ENCODE peak calls at places on chromosomes 5 and 9, in seven cellular contexts. Q is brain microvascular endothelial cell, L is sigmoid colon, E is fibroblast of pulmonary artery, D is transverse colon, N is spleen, X is endothelial cell. U is an unnamed sample.

GRCh38 chr9:93184439-93185221 is 691 bp downstream of the WNK2 start:
- DNase-seq in Q (no peak), L (no peak), E (no peak), D (peak), N (no peak), X (peak), U (no peak)

GRCh38 chr5:143010335-143010734 is 240.2 kb downstream of the ARHGAP26 start:
- DNase-seq in Q (no peak), L (no peak), E (no peak), D (no peak), N (no peak), X (no peak), U (no peak)

GRCh38 chr9:115115924-115116323 is 2.0 kb downstream of the TNC start:
- DNase-seq in Q (peak), L (no peak), E (peak), D (no peak), N (no peak), X (no peak), U (no peak)

GRCh38 chr9:134435527-134436355 is 109.5 kb downstream of the RXRA start:
- DNase-seq in Q (no peak), L (no peak), E (no peak), D (no peak), N (no peak), X (no peak), U (no peak)

GRCh38 chr5:109411627-109412026 is 1.9 kb upstream of the PJA2 start:
- DNase-seq in Q (peak), L (no peak), E (peak), D (no peak), N (no peak), X (no peak), U (peak)

GRCh38 chr5:107526263-107526937 is 144.3 kb downstream of the EFNA5 start:
- DNase-seq in Q (peak), L (no peak), E (no peak), D (no peak), N (no peak), X (no peak), U (no peak)

GRCh38 chr5:141495456-141495811 is 6.6 kb downstream of the PCDHGC5 start:
- DNase-seq in Q (no peak), L (peak), E (no peak), D (no peak), N (no peak), X (no peak), U (no peak)

GRCh38 chr5:68252678-68253520 is 37.3 kb downstream of the PIK3R1 start:
- DNase-seq in Q (peak), L (peak), E (peak), D (peak), N (peak), X (peak), U (no peak)

GRCh38 chr5:180072256-180072548 is 643 bp upstream of the RNF130 start:
- DNase-seq in Q (no peak), L (no peak), E (no peak), D (no peak), N (no peak), X (no peak), U (no peak)

GRCh38 chr9:134067904-134068741 is at the start of gene BRD3:
- DNase-seq in Q (peak), L (peak), E (peak), D (peak), N (peak), X (peak), U (peak)

GRCh38 chr5:116009806-116010205 is 22.5 kb upstream of the ARL14EPL start:
- DNase-seq in Q (no peak), L (no peak), E (peak), D (no peak), N (no peak), X (no peak), U (no peak)

GRCh38 chr9:127567898-127568617 is 44.0 kb upstream of the STXBP1 start:
- DNase-seq in Q (no peak), L (no peak), E (no peak), D (peak), N (peak), X (peak), U (no peak)

GRCh38 chr5:160007610-160008009 is 1.3 kb upstream of the TTC1 start:
- DNase-seq in Q (no peak), L (no peak), E (no peak), D (no peak), N (no peak), X (no peak), U (no peak)

GRCh38 chr5:59001154-59001553 is 418.3 kb downstream of the RAB3C start:
- DNase-seq in Q (no peak), L (no peak), E (no peak), D (no peak), N (no peak), X (no peak), U (peak)

GRCh38 chr9:35431467-35431866 is 58.4 kb upstream of the RUSC2 start:
- DNase-seq in Q (no peak), L (no peak), E (no peak), D (no peak), N (no peak), X (no peak), U (no peak)

GRCh38 chr5:620152-620551 is 8.0 kb downstream of the CEP72 start:
- DNase-seq in Q (no peak), L (peak), E (no peak), D (no peak), N (peak), X (no peak), U (no peak)

GRCh38 chr5:133364916-133365315 is 247.4 kb downstream of the FSTL4 start:
- DNase-seq in Q (no peak), L (no peak), E (no peak), D (no peak), N (no peak), X (no peak), U (no peak)

GRCh38 chr5:148697177-148697820 is 43.0 kb upstream of the HTR4 start:
- DNase-seq in Q (peak), L (peak), E (peak), D (no peak), N (no peak), X (no peak), U (peak)

GRCh38 chr5:15116996-15117395 is 245.4 kb upstream of the ANKH start:
- DNase-seq in Q (no peak), L (no peak), E (no peak), D (no peak), N (no peak), X (no peak), U (no peak)

GRCh38 chr5:34031117-34031516 is 11.9 kb downstream of the C1QTNF3 start:
- DNase-seq in Q (no peak), L (no peak), E (no peak), D (no peak), N (no peak), X (no peak), U (no peak)

GRCh38 chr5:34028349-34028748 is 14.7 kb downstream of the C1QTNF3 start:
- DNase-seq in Q (no peak), L (no peak), E (no peak), D (no peak), N (no peak), X (no peak), U (no peak)

GRCh38 chr5:34022131-34022705 is 14.4 kb upstream of the AMACR start:
- DNase-seq in Q (peak), L (no peak), E (peak), D (no peak), N (no peak), X (no peak), U (no peak)

GRCh38 chr5:34030058-34030457 is 13.0 kb downstream of the C1QTNF3 start:
- DNase-seq in Q (no peak), L (no peak), E (no peak), D (no peak), N (no peak), X (no peak), U (no peak)

DNA sequence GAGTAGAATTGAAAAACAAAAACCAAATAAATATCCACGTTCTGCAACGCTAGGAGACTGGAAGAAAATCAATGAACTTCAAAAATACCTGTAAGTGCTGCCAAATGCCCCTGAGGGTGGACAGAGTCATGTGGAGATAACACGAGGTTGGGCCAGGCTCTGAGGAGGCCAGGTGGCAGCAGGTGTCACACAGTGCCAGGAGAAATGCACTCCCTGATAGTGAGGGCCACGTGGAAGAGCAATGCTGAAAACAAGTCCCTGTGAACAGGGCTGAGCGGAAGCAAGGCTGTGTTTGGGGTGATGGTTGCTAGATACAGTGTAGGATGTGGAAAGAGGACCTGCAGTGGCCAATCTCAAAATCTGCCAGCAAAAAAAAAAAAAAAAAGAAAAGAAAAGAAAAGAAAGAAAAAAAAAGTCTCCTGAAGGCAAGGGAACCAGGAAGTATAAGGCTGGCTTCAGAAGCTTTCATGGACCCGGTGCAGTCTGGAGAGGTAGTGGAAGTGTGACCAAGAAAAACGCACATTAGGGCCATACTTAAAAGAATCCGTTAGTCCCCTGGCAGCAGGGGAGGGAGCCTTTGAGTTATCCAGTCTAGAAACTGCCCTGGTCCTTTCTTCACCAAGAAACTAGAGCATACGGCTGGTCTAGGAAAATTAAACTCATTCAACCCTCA is 16.8 kb downstream of the C1QTNF3 start:
- DNase-seq in Q (no peak), L (no peak), E (no peak), D (no peak), N (no peak), X (no peak), U (no peak)
- TF ChIP-seq CTCF in Q (no peak), L (no peak), E (no peak), D (no peak), N (no peak), X (no peak), U (no peak)

DNA sequence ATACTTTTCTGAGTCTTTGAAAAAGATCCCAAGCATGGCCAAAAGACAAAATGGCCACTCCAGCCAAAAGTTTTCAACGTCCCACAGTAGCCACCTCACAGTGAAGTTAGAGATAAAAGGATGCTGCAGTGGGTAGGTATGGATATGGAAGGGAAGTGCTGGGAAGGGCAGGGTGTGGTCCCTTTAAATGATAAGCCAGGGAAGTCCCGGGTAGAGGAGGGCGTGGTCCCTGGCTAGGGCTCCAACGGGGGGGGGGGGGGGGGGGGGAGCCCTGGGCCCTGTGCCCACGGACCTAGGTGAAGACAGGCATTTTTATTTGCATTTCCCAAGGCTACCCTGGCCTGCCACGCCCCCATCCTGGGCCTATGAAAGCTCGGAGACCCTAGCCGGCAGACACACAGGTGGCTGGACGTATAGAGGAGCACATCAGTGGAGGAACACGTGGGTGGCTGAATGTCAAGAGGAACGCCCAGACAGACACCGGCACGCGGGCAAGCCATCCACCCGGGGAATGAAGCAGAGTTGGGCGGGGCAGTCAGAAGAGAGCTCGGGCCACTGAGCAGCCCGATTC is 306.7 kb downstream of the NFIB start:
- DNase-seq in Q (no peak), L (no peak), E (no peak), D (no peak), N (no peak), X (no peak), U (no peak)
- TF ChIP-seq CTCF in Q (no peak), L (no peak), E (no peak), D (no peak), N (no peak), X (no peak), U (no peak)

GRCh38 chr5:64096771-64097170 is 68.9 kb upstream of the RNF180 start:
- DNase-seq in Q (no peak), L (no peak), E (no peak), D (no peak), N (no peak), X (no peak), U (no peak)

GRCh38 chr5:64100203-64100602 is 65.4 kb upstream of the RNF180 start:
- DNase-seq in Q (no peak), L (no peak), E (no peak), D (no peak), N (no peak), X (no peak), U (no peak)
- TF ChIP-seq CTCF in Q (no peak), L (no peak), E (no peak), D (no peak), N (no peak), X (no peak), U (no peak)

GRCh38 chr5:61139094-61139873 is 23.0 kb downstream of the SMIM15 start:
- DNase-seq in Q (peak), L (no peak), E (peak), D (no peak), N (no peak), X (no peak), U (no peak)
- TF ChIP-seq CTCF in Q (peak), L (no peak), E (peak), D (peak), N (no peak), X (no peak), U (peak)

DNA sequence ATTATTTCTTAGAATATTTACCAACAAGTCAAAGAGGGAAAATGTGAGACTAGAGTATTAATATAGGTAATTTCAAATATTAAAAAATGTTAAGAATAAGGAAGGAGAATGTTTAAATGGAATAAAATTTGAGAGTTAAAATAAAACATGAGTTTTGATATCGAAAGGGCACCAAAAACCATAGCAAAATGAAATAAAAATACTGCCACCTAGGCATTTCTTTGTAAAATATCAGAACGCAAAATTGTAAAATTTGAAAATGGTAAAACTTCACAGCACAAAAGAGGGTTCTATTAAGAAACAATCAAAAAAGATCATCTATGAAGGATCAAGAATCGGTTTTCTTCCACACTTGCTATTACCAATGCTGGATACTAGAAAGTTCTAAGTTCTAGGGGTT is 418.3 kb downstream of the TAF11L14 start:
- DNase-seq in Q (no peak), L (no peak), E (no peak), D (no peak), N (no peak), X (no peak), U (no peak)
- TF ChIP-seq CTCF in Q (no peak), L (no peak), E (no peak), D (no peak), N (no peak), X (no peak), U (no peak)

U was measured in AG09309.